ENCODE peak calls at places on chromosomes 6 and 20, in five cellular contexts. One of them, this sample, is unnamed.

GRCh38 chr6:40344566-40345185 is 242.5 kb downstream of the LRFN2 start:
- DNase-seq in Caki2: no peak
- DNase-seq in iPS DF 19.7: no peak
- DNase-seq in NCI-H2081: no peak
- DNase-seq in endothelial cell of umbilical vein: no peak
- DNase-seq in this sample: no peak

GRCh38 chr6:10383312-10384063 is 31.4 kb downstream of the TFAP2A start:
- DNase-seq in iPS DF 19.7: no peak
- DNase-seq in Caki2: peak; percentile 71
- DNase-seq in NCI-H2081: peak; percentile 65
- DNase-seq in endothelial cell of umbilical vein: no peak
- DNase-seq in this sample: peak; percentile 73

GRCh38 chr6:20186981-20187380 is 25.3 kb downstream of the MBOAT1 start:
- DNase-seq in NCI-H2081: no peak
- DNase-seq in Caki2: no peak
- DNase-seq in endothelial cell of umbilical vein: no peak
- DNase-seq in iPS DF 19.7: no peak
- DNase-seq in this sample: no peak

GRCh38 chr20:34199183-34199582 is 42.0 kb upstream of the ASIP start:
- DNase-seq in iPS DF 19.7: no peak
- DNase-seq in endothelial cell of umbilical vein: no peak
- DNase-seq in NCI-H2081: no peak
- DNase-seq in Caki2: no peak
- DNase-seq in this sample: no peak

GRCh38 chr6:43143235-43144124 is 27.6 kb upstream of the SRF start:
- DNase-seq in Caki2: peak; percentile 77
- DNase-seq in NCI-H2081: peak; percentile 81
- DNase-seq in iPS DF 19.7: peak; percentile 80
- DNase-seq in endothelial cell of umbilical vein: peak; percentile 84
- DNase-seq in this sample: peak; percentile 92

GRCh38 chr20:64077876-64078551 is 1.3 kb downstream of the RGS19 start:
- DNase-seq in endothelial cell of umbilical vein: no peak
- DNase-seq in NCI-H2081: no peak
- DNase-seq in Caki2: no peak
- DNase-seq in iPS DF 19.7: no peak
- DNase-seq in this sample: no peak

GRCh38 chr6:13371421-13372072 is 43.2 kb upstream of the TBC1D7 start:
- DNase-seq in endothelial cell of umbilical vein: no peak
- DNase-seq in NCI-H2081: no peak
- DNase-seq in iPS DF 19.7: no peak
- DNase-seq in Caki2: no peak
- DNase-seq in this sample: no peak

GRCh38 chr6:27547157-27548075 is 74.5 kb upstream of the ZNF184 start:
- DNase-seq in endothelial cell of umbilical vein: peak; percentile 55
- DNase-seq in NCI-H2081: peak; percentile 78
- DNase-seq in iPS DF 19.7: no peak
- DNase-seq in Caki2: peak; percentile 80
- DNase-seq in this sample: peak; percentile 77

GRCh38 chr6:167141667-167142432 is 15.9 kb downstream of the GPR31 start:
- DNase-seq in endothelial cell of umbilical vein: peak; percentile 11
- DNase-seq in Caki2: peak; percentile 29
- DNase-seq in iPS DF 19.7: no peak
- DNase-seq in NCI-H2081: peak; percentile 34
- DNase-seq in this sample: peak; percentile 16